ENCODE peak calls at places on chromosomes 11 and 22, in four cellular contexts. J is GM12878, M is K562, P is HepG2. O is an unnamed sample.

GRCh38 chr11:120738516-120739046 is 227.0 kb downstream of the GRIK4 start:
- DNase-seq in M (no peak), J (no peak), P (no peak), O (no peak)

GRCh38 chr11:99316761-99317475 is 296.2 kb downstream of the CNTN5 start:
- DNase-seq in P (no peak), M (no peak), J (no peak), O (no peak)

GRCh38 chr11:1487091-1487850 is 692 bp upstream of the MOB2 start:
- DNase-seq in M (no peak), P (no peak), J (no peak), O (no peak)

GRCh38 chr11:13145461-13145860 is 132.1 kb upstream of the BMAL1 start:
- DNase-seq in P (no peak), M (no peak), J (no peak), O (no peak)

GRCh38 chr11:64241430-64242153 is 697 bp downstream of the FKBP2 start:
- DNase-seq in M (peak; percentile 84), P (peak; percentile 95), J (no peak), O (peak; percentile 100)

GRCh38 chr11:104254347-104254746 is 90.4 kb upstream of the PDGFD start:
- DNase-seq in M (peak; percentile 14), P (peak; percentile 24), J (no peak), O (peak; percentile 85)

GRCh38 chr22:32776800-32777199 is 24.7 kb upstream of the TIMP3 start:
- DNase-seq in P (no peak), M (no peak), J (no peak), O (no peak)

GRCh38 chr11:46295312-46295995 is 18.0 kb downstream of the CREB3L1 start:
- DNase-seq in J (no peak), P (peak; percentile 27), M (peak; percentile 96), O (peak; percentile 90)

GRCh38 chr11:117980716-117981115 is 5.5 kb upstream of the IL10RA start:
- DNase-seq in M (no peak), P (no peak), J (no peak), O (no peak)

GRCh38 chr22:27438271-27438980 is 363.1 kb downstream of the MN1 start:
- DNase-seq in J (no peak), M (no peak), P (no peak), O (no peak)

GRCh38 chr22:46066691-46067090 is 83.6 kb upstream of the PPARA start:
- DNase-seq in J (no peak), P (no peak), M (no peak), O (no peak)

GRCh38 chr11:97454988-97455387 is 1065.2 kb downstream of the JRKL start:
- DNase-seq in M (no peak), P (peak; percentile 3), J (no peak), O (no peak)

GRCh38 chr11:117070016-117070415 is 28.2 kb downstream of the SIK3 start:
- DNase-seq in M (no peak), J (no peak), P (no peak), O (no peak)

GRCh38 chr11:40316171-40316570 is 1143.3 kb downstream of the LRRC4C start:
- DNase-seq in P (no peak), J (no peak), M (no peak), O (no peak)

GRCh38 chr11:111454561-111455192 is 57.5 kb downstream of the BTG4 start:
- DNase-seq in M (peak; percentile 79), P (peak; percentile 42), J (no peak), O (peak; percentile 81)

GRCh38 chr11:203056-203944 is 3.9 kb downstream of the BET1L start:
- DNase-seq in P (no peak), J (no peak), M (no peak), O (no peak)

GRCh38 chr22:44191036-44191454 is 10.3 kb downstream of the PARVG start:
- DNase-seq in P (no peak), M (no peak), J (no peak), O (no peak)

GRCh38 chr11:45933131-45933821 is 10.8 kb downstream of the LARGE2 start:
- DNase-seq in J (no peak), P (no peak), M (no peak), O (no peak)

GRCh38 chr11:61911701-61912529 is 5.5 kb downstream of the RAB3IL1 start:
- DNase-seq in J (no peak), P (no peak), M (no peak), O (no peak)

DNA sequence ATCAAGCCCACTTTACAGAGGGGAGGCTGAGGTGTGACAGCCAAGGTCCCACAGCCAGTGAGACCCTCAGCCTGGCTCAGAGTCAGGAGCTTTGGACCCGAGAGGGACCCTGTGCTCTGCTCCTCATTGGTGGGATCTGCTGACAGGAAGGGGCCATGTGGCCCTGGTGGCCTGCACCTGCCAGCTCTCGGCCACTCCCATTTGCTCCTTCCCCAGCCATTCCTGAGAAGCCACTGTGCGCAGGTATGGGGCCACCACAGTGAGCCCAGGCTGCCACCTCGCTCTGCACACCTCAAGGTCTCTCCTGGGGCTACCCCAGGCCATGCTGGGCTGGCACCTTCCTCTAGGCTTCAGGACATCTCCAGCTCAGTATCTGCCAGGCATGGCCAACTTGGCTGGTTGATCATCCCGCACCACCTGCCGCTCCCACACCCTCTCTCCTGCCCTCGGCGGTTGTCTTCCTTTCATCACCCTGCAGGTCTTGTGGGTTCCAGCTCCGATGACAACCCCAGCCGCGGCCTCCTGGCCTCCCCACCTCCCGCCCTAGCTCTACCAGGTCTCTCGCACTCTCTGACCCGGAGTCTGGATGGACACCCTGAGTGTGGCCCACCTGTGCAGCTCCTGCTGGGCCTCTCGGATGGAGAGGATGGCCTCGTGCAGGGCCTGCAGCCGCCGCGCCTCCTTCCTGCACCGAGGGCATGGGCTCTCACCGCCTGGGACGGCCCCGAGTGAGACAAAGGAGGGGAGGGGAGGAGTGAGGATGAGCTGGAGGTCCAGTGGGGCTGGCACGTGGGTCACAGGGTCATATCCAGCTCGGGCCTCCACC is 32.2 kb upstream of the CARS1 start:
- DNase-seq in M (no peak), P (no peak), J (no peak), O (no peak)
- TF ChIP-seq NR2C2 in M (no peak), P (no peak), J (no peak), O (no peak)

DNA sequence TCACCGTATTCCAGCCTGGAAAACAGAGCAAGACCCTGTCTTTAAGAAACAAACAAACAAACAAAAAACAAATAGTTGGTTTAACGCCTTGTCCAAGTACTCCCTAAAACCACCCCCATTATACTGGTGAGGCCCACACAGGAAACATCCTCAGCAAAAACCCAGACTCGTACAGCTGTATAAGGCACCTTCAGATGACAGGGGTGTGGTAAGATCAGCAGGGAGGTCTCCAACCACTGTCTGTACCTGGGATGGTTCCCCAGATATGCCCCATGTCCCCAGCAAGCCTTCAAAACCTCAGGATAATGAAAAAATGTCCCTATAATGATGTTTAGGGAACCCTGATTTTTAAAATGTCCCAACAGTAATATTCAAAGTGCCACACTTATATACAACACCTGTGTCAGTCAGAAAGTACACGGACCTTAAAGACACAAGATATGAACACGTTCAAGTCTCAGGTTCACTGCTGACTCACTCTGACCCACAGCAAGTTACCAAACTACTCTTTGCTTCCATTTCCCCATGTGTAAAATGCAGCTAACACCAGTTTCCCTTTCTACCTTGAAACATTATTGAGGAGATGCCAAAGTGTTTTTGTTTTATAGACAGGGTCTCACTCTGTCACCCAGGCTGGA is 9.3 kb downstream of the SF3A1 start:
- DNase-seq in P (no peak), M (no peak), J (no peak), O (no peak)
- TF ChIP-seq ATF2 in P (no peak), M (no peak), J (no peak), O (no peak)

DNA sequence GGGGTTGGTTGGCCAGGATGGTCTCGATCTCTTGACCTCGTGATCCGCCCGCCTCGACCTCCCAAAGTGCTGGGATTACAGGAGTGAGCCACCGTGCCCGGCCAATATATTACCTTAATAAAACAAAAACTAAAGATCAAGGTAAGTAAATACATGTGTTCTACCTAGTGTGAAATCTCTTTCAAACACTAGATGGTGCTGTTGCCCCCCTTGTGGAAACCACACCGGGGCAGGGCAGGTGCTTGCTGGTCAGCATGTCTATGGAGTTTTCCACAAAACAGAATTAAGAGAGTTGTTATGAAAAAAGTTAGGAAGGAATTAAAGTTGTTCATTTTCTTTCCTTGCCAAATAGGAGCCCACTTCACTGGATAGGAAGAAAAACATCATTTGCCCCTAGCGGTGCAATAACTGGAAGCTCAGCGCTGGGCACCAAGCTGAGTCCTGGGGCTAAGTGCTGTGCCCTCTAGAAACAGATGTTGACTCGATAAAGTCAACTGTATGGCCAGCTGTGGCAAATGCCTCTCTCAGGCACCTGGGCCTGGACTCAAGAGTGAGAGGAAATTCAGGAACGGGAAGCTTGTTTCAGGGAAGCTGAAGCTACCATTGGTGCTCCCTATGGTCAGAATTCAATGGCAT is 6.3 kb upstream of the KCNJ5 start:
- DNase-seq in M (peak; percentile 64), P (peak; percentile 54), J (no peak), O (peak; percentile 67)
- TF ChIP-seq NR2C2 in M (no peak), P (no peak), J (no peak), O (no peak)

GRCh38 chr11:88041679-88042078 is 133.6 kb downstream of the RAB38 start:
- DNase-seq in J (no peak), P (no peak), M (no peak), O (no peak)
- TF ChIP-seq ATF2 in J (no peak), P (no peak), M (no peak), O (no peak)

DNA sequence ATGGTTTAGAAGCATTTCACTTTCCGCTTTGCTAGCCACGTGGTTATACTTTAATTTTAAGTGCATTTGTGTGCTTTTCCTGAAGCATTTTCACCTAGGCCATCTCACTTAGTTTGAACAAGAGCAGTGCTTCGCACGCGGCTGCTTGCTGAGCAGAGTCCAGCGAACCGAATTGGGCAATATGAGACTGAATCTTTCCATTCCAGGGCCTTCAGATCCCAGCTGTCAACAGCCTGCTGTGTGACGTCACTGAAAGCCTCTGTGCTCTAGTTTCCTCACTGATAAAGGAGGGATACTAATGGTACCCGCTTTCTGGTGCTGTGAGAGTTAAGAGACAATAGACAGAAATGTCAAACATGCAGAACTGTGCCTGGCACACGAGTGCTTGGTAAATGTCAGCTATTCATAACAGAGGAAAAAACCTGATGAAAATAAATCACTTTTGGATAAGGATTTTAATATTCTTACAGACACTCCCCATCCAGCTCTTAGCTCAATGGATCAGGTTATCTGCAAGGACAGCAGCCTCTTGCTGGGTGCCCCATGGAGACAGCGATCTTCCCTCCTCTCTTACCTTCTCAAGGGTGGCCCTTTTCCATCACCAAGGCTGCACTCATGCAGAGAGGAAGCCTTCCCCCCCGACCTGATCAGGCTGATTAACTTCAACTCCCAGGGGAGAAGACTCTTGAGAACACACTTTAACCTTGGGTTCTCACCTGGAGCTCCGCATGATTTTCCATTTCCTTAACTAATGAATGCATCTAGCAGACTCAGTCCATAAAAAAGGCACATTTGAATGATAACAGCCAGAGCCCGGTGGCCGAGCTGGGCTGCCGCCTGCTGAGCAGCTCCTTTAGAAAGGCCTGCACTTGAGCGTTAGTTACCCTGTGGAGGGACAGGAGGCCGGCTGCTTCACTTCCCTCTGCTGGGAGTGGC is 3.5 kb upstream of the GLB1L3 start:
- DNase-seq in J (no peak), P (peak; percentile 87), M (peak; percentile 26), O (peak; percentile 77)
- TF ChIP-seq NR2C2 in J (no peak), P (no peak), M (no peak), O (no peak)

DNA sequence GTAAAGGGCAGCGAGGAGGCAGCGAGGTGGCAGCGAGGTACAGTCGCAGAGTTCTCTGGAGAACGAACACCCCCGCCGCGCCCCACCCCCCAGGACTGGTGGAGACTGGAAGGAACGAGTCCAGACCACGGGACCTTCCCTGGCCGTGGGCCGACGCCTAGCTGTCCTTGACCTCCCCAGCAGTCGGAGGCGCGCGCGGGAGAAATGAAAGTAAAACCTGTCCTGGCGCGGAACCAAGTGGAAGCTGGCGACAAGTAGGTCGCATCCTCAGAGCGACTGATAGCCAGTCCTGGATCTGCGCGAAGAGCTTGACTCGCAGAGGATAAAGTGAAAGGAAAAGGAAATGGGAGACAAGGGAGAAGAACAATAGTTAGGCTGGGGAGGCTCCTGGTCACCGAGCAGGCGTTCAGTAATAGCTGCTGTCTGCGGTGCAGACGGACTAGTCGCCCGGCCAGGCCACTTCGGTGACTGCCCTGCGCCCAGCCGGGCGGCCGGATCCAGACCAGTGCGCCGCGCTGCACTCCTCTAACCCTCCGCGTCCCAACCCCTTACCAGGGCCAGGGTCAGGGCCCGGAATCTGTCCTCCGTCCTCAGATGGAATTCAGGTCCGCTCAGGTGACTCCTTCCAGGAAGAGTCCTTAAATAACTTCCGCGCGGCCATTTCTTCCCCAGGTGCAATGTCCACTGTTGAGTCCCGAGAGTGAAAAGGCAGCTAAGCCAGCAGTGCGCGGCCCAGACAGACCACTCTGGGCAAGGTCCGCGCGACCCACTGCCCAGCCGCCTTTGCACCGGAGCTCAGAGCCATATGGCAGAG is 1.9 kb upstream of the ADM start:
- DNase-seq in M (peak; percentile 32), P (peak; percentile 70), J (no peak), O (peak; percentile 62)
- TF ChIP-seq ATF2 in M (no peak), P (no peak), J (no peak), O (no peak)